ENCODE peak calls at places on chromosomes 4 and X, in five cellular contexts. A is left ventricle myocardium inferior; R is foreskin fibroblast; B is activated CD8-positive, alpha-beta memory T cell treated with anti-CD3 and anti-CD28 coated beads for 4 hours; S is Calu3. W is an unnamed sample.

GRCh38 chrX:85111347-85111746 is 107.7 kb downstream of the APOOL start:
- DNase-seq in B (no peak), R (peak; percentile 6), A (no peak), S (no peak), W (no peak)

GRCh38 chr4:9792381-9792780 is 10.9 kb downstream of the DRD5 start:
- DNase-seq in A (no peak), S (no peak), B (no peak), R (no peak), W (no peak)

GRCh38 chrX:119647552-119648420 is 41.6 kb upstream of the NKRF start:
- DNase-seq in A (no peak), B (no peak), R (no peak), S (no peak), W (no peak)

GRCh38 chr4:175772170-175772685 is 39.8 kb downstream of the GPM6A start:
- DNase-seq in S (no peak), R (no peak), B (no peak), A (no peak), W (no peak)

GRCh38 chr4:105061136-105061696 is 85.5 kb upstream of the TET2 start:
- DNase-seq in A (no peak), R (no peak), S (peak; percentile 21), B (peak; percentile 8), W (no peak)

GRCh38 chr4:31516520-31516919 is 796.4 kb downstream of the PCDH7 start:
- DNase-seq in R (no peak), A (no peak), S (no peak), B (no peak), W (no peak)

GRCh38 chrX:45781901-45782553 is 581.4 kb upstream of the DIPK2B start:
- DNase-seq in B (no peak), S (no peak), R (peak; percentile 86), A (no peak), W (no peak)

GRCh38 chrX:24646745-24647182 is 383 bp downstream of the PCYT1B start:
- DNase-seq in S (no peak), A (no peak), R (peak; percentile 33), B (no peak), W (peak; percentile 80)

GRCh38 chr4:185210102-185210981 is 944 bp downstream of the SNX25 start:
- DNase-seq in B (no peak), A (peak; percentile 38), S (peak; percentile 28), R (peak; percentile 78), W (no peak)

GRCh38 chr4:138177278-138177968 is 64.7 kb downstream of the SLC7A11 start:
- DNase-seq in A (no peak), S (no peak), B (no peak), R (no peak), W (no peak)

GRCh38 chr4:18689308-18689915 is 667.9 kb upstream of the LCORL start:
- DNase-seq in S (peak; percentile 61), R (peak; percentile 80), B (no peak), A (no peak), W (peak; percentile 19)

GRCh38 chrX:154890990-154891639 is 5.0 kb downstream of the F8A1 start:
- DNase-seq in B (no peak), S (no peak), R (peak; percentile 4), A (no peak), W (no peak)

GRCh38 chrX:1274786-1275185 is 6.2 kb downstream of the CSF2RA start:
- DNase-seq in B (no peak), A (no peak), R (no peak), S (no peak), W (no peak)

GRCh38 chr4:158122501-158122900 is 50.3 kb downstream of the GASK1B start:
- DNase-seq in A (no peak), S (no peak), R (peak; percentile 69), B (no peak), W (no peak)